ENCODE peak calls at places on chromosomes 5 and 9, in seven cellular contexts. P is substantia nigra, Z is heart right ventricle, V is ovary, T is brain microvascular endothelial cell, N is HCT116, A is Panc1. S is an unnamed sample.
A peak's percentile ranks its signal among the peaks of the same experiment; 100 is the strongest.

GRCh38 chr9:15404171-15404570 is 18.5 kb upstream of the SNAPC3 start:
- DNase-seq in V (no peak), T (no peak), Z (no peak), A (no peak), N (no peak), P (no peak), S (no peak)

GRCh38 chr9:3323714-3324113 is 202.1 kb downstream of the RFX3 start:
- DNase-seq in T (no peak), N (no peak), P (no peak), V (no peak), Z (no peak), A (no peak), S (no peak)

GRCh38 chr9:70594546-70594945 is 180.1 kb upstream of the KLF9 start:
- DNase-seq in P (no peak), T (no peak), A (no peak), V (no peak), Z (no peak), N (no peak), S (no peak)

GRCh38 chr5:41508696-41509398 is 1.6 kb downstream of the PLCXD3 start:
- DNase-seq in Z (no peak), T (no peak), A (no peak), P (no peak), N (no peak), V (no peak), S (no peak)

GRCh38 chr5:116939641-116940040 is 365.0 kb upstream of the SEMA6A start:
- DNase-seq in T (no peak), A (no peak), P (no peak), V (no peak), Z (no peak), N (no peak), S (no peak)

GRCh38 chr5:32304622-32305021 is 8.1 kb downstream of the MTMR12 start:
- DNase-seq in N (no peak), A (no peak), V (no peak), Z (no peak), P (no peak), T (no peak), S (no peak)

GRCh38 chr5:16540421-16540820 is 74.8 kb upstream of the ZNF622 start:
- DNase-seq in Z (no peak), P (no peak), T (peak; percentile 77), N (no peak), A (no peak), V (no peak), S (no peak)

GRCh38 chr9:98488578-98489312 is 220.0 kb downstream of the GABBR2 start:
- DNase-seq in A (no peak), V (no peak), P (no peak), T (peak; percentile 90), N (no peak), Z (no peak), S (peak; percentile 85)

GRCh38 chr5:7473668-7474215 is 77.8 kb downstream of the ADCY2 start:
- DNase-seq in A (no peak), N (no peak), V (no peak), Z (no peak), T (no peak), P (no peak), S (no peak)

GRCh38 chr5:153066281-153066680 is 424.2 kb upstream of the GRIA1 start:
- DNase-seq in P (no peak), A (no peak), N (no peak), T (no peak), Z (no peak), V (no peak), S (no peak)

GRCh38 chr5:139699352-139699751 is 51.2 kb downstream of the CXXC5 start:
- DNase-seq in N (no peak), A (no peak), T (no peak), P (no peak), V (no peak), Z (no peak), S (no peak)

GRCh38 chr9:105219291-105219805 is 25.1 kb upstream of the SLC44A1 start:
- DNase-seq in A (no peak), N (no peak), T (no peak), Z (no peak), P (no peak), V (no peak), S (no peak)

GRCh38 chr5:40676643-40677333 is 2.9 kb upstream of the PTGER4 start:
- DNase-seq in P (no peak), V (no peak), Z (peak; percentile 42), A (no peak), N (no peak), T (peak; percentile 82), S (peak; percentile 55)

GRCh38 chr9:114894801-114895433 is 35.5 kb downstream of the TNFSF8 start:
- DNase-seq in A (no peak), Z (peak; percentile 29), P (no peak), V (no peak), T (peak; percentile 95), N (no peak), S (peak; percentile 83)

GRCh38 chr9:95025213-95026170 is 292.0 kb downstream of the FANCC start:
- DNase-seq in P (no peak), V (no peak), Z (peak; percentile 82), T (peak; percentile 93), A (no peak), N (no peak), S (peak; percentile 67)

GRCh38 chr5:170110403-170111087 is 4.8 kb downstream of the FOXI1 start:
- DNase-seq in A (no peak), N (no peak), Z (no peak), T (no peak), P (no peak), V (no peak), S (no peak)

GRCh38 chr5:1732238-1732880 is 67.3 kb downstream of the MRPL36 start:
- DNase-seq in P (no peak), V (no peak), T (no peak), A (no peak), N (no peak), Z (peak; percentile 1), S (peak; percentile 42)

GRCh38 chr5:159775890-159776289 is 140.4 kb upstream of the ADRA1B start:
- DNase-seq in T (no peak), V (no peak), Z (no peak), N (no peak), P (no peak), A (no peak), S (no peak)

GRCh38 chr5:138654281-138654867 is 79.2 kb upstream of the HSPA9 start:
- DNase-seq in A (no peak), T (peak; percentile 70), V (no peak), P (no peak), N (no peak), Z (no peak), S (peak; percentile 72)

GRCh38 chr5:54309237-54309636 is 1.1 kb downstream of the ARL15 start:
- DNase-seq in P (no peak), N (no peak), T (peak; percentile 1), Z (no peak), V (no peak), A (no peak), S (no peak)
- H3K27ac ChIP-seq in P (peak overlapping the region; percentile 75), N (no peak overlapping the region), T (no peak overlapping the region), Z (peak overlapping the region; percentile 75), V (no peak overlapping the region), A (peak overlapping the region; percentile 84), S (no peak overlapping the region)

GRCh38 chr5:81969226-81969625 is 2.6 kb upstream of the ATG10 start:
- DNase-seq in P (no peak), Z (no peak), V (no peak), N (no peak), T (no peak), A (no peak), S (no peak)
- H3K27ac ChIP-seq in P (no peak overlapping the region), Z (no peak overlapping the region), V (no peak overlapping the region), N (no peak overlapping the region), T (no peak overlapping the region), A (no peak overlapping the region), S (no peak overlapping the region)

DNA sequence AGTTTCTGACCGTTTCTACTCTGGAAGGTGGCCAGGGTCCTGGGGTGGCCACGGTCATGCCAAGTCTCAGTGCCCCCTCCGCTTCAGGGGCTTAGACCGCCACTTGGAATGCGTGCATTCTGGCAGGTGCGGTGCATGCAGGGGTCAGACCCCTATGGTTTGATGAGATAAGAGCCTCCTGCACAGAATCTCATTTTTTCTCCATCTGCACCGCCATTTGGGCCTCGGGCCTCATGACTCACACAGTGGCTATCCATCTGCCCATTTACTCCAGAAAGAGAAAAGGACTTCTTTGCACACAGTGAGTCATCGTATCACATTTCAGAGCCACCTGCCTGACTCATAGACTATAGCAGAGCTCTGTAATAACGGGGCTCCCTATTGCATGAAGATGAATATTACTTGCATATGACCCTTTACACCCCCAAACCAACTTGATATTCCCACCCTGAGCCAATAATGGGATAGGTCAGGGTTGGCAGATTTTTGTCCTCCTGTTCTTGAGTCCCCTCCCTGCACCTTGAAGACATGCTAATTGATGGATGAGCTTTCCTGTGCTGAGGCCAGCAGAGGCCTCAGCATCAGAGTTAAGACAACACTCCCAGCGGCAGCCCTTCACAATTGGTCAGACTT is 157.4 kb downstream of the NR3C1 start:
- DNase-seq in N (peak; percentile 92), T (peak; percentile 96), P (no peak), A (peak; percentile 91), Z (no peak), V (no peak), S (peak; percentile 90)
- H3K27ac ChIP-seq in N (peak overlapping the region; percentile 77), T (peak overlapping the region; percentile 94), P (no peak overlapping the region), A (peak overlapping the region; percentile 99), Z (no peak overlapping the region), V (no peak overlapping the region), S (peak overlapping the region; percentile 97)

DNA sequence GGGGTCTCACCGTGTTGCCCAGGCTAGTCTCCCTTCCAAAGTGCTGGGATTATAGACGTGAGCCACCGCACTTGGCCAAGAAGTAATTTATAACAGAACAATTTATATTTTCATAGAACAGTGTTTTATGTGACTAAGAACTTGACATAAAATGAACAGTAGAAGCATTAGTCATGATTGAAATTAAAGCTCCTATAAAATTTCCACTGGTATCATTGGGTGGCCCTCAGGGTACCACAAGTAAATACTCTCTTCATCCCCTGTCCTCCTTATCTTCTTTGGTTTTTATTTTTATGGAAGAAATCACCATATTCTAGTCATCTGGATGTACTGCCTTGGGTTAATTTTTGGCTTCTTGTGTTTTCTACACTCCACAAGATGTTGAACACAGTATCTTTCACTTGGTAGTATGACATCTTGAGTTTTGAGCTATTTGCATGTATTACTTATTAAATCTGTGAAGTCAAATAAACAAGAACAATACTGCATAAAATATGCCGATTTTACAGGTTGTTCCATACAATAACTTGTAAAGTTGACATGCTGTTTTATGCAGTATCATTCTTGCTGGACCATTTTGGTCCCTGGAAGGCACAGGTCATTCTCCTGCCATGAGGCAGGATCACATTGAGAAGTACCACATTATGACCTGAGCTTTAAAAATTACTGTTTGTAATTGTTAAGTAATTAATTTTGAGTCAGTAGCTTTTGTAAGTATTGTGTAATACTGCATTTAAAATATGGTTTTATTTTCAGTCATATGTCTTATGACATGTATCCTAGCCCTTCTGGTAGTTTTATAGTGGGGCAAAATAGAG is 24.4 kb downstream of the LMNB1 start:
- DNase-seq in P (no peak), T (no peak), Z (no peak), N (no peak), V (no peak), A (no peak), S (no peak)
- H3K27ac ChIP-seq in P (no peak overlapping the region), T (no peak overlapping the region), Z (no peak overlapping the region), N (no peak overlapping the region), V (no peak overlapping the region), A (no peak overlapping the region), S (no peak overlapping the region)